ENCODE peak calls at places on chromosomes 6 and 20, in six cellular contexts. V is BE2C, J is fibroblast of lung, U is heart left ventricle, W is neural progenitor cell, C is left ventricle myocardium inferior. D is an unnamed sample.

GRCh38 chr20:10047427-10047826 is 12.6 kb downstream of the ANKEF1 start:
- DNase-seq in V (peak), J (peak), U (no peak), W (peak), C (no peak), D (no peak)

GRCh38 chr6:14732845-14733757 is 512.8 kb upstream of the JARID2 start:
- DNase-seq in V (no peak), J (peak), U (no peak), W (no peak), C (no peak), D (no peak)

GRCh38 chr6:53939830-53940229 is 145.0 kb downstream of the LRRC1 start:
- DNase-seq in V (no peak), J (no peak), U (no peak), W (no peak), C (no peak), D (no peak)

GRCh38 chr6:105814745-105815536 is 271.2 kb upstream of the PRDM1 start:
- DNase-seq in V (no peak), J (no peak), U (no peak), W (no peak), C (no peak), D (no peak)

GRCh38 chr20:57060407-57061057 is 205.9 kb downstream of the BMP7 start:
- DNase-seq in V (no peak), J (no peak), U (no peak), W (no peak), C (no peak), D (no peak)

GRCh38 chr6:116152620-116153019 is 26.7 kb upstream of the COL10A1 start:
- DNase-seq in V (no peak), J (no peak), U (no peak), W (no peak), C (no peak), D (no peak)

GRCh38 chr20:1952737-1953530 is 40.9 kb downstream of the PDYN start:
- DNase-seq in V (no peak), J (no peak), U (no peak), W (no peak), C (no peak), D (peak)

GRCh38 chr6:132131777-132132176 is 180.6 kb upstream of the CCN2 start:
- DNase-seq in V (no peak), J (peak), U (peak), W (peak), C (peak), D (no peak)

GRCh38 chr6:27605401-27606342 is 132.8 kb upstream of the ZNF184 start:
- DNase-seq in V (peak), J (peak), U (no peak), W (peak), C (no peak), D (peak)

GRCh38 chr6:109718991-109719390 is 27.9 kb downstream of the FIG4 start:
- DNase-seq in V (no peak), J (no peak), U (no peak), W (no peak), C (no peak), D (no peak)

GRCh38 chr6:26125015-26125690 is 37.9 kb downstream of the HFE start:
- DNase-seq in V (peak), J (no peak), U (peak), W (peak), C (no peak), D (no peak)

GRCh38 chr6:101478891-101479290 is 85.4 kb downstream of the GRIK2 start:
- DNase-seq in V (no peak), J (no peak), U (no peak), W (no peak), C (no peak), D (no peak)

GRCh38 chr20:25356294-25356933 is 34.2 kb downstream of the ABHD12 start:
- DNase-seq in V (peak), J (no peak), U (no peak), W (peak), C (no peak), D (no peak)

GRCh38 chr6:89032599-89032998 is 48.0 kb upstream of the PNRC1 start:
- DNase-seq in V (no peak), J (no peak), U (no peak), W (no peak), C (no peak), D (no peak)

GRCh38 chr6:106666290-106667021 is 37.1 kb downstream of the QRSL1 start:
- DNase-seq in V (no peak), J (no peak), U (no peak), W (peak), C (no peak), D (peak)

GRCh38 chr6:21321076-21321475 is 272.5 kb upstream of the SOX4 start:
- DNase-seq in V (no peak), J (no peak), U (no peak), W (no peak), C (no peak), D (no peak)

DNA sequence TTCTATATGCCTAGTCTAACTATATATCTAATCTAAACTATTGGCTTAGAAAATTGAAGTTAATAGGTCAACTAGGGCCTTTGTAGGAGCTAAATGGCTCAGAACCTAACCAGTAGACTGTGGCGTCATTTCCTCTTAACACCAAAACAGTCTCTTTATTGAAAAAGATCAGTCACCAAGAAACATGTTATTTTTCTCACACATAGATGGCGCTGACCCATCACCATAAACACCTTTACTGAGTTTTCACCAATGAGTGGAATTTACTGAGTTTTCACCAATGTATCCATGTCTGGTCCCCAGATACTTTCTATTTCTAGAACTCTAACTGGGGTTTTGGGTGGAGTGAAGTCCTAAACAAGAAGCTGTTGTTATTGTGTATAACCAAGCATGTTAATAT is 636.0 kb downstream of the BCKDHB start:
- DNase-seq in V (peak), J (peak), U (peak), W (peak), C (no peak), D (no peak)
- TF ChIP-seq CTCF in V (peak), J (peak), U (peak), W (peak), C (peak), D (peak)

DNA sequence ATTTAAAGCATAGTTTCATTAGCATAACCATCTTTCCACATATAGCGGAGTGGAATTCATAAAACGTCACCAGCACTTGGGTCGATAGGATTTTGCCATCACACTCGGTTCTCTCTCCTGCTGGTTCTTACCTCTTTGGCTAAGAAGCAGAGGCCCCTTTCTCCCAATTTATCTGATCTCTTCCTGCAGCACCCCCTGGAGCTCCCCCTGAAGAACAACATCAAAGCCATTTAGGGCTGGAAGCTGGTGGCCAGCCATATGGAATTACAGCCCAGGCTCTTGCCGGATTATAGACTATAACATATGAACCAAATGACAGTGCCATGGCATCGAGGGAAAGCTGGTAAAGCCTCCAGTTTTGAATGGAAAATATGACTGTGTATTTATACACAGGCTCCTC is 6.4 kb upstream of the KIF6 start:
- DNase-seq in V (no peak), J (no peak), U (no peak), W (peak), C (no peak), D (no peak)
- TF ChIP-seq CTCF in V (peak), J (peak), U (no peak), W (peak), C (no peak), D (no peak)

DNA sequence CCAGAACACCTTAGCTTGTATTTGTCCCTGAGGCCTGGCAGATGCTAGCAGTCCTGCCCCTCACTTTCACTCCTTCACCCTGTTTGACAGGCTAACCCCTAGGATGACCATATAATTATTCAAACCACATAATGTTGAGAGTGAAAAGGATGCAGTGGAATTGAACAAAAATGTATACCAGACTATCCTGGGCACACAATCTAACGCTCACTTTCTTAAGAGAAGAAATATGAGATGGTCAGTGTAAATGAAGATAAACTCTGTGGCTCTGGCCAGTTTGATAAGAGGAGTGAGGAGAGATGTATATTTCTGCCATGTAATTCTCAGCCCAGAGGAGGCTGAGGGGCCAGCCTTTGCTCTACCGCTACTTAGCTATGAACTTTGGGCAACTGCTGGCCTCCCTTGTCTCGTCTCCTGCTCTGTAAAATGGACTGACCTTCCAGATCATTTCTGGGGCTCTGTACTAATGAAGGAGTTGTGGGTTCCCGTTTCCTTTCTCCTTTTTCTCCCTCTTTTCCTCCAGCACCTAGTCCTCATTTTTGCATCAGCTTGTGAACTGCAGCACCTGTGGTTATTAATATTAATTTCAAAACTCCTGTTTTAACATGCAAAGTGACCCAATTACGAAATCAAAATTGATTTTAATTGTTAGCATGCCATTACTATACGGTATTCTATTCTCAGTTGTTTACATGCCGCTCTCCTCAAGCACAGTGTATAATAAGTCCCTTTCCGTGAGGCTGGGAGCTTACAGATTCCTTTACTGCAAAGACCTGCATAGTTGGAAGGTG is 92.4 kb upstream of the IYD start:
- DNase-seq in V (no peak), J (no peak), U (no peak), W (no peak), C (no peak), D (no peak)
- TF ChIP-seq CTCF in V (no peak), J (no peak), U (no peak), W (no peak), C (no peak), D (no peak)

GRCh38 chr20:34984756-34985261 is 29.1 kb downstream of the MYH7B start:
- DNase-seq in V (no peak), J (no peak), U (peak), W (no peak), C (peak), D (no peak)
- TF ChIP-seq CTCF in V (no peak), J (no peak), U (no peak), W (no peak), C (no peak), D (no peak)

DNA sequence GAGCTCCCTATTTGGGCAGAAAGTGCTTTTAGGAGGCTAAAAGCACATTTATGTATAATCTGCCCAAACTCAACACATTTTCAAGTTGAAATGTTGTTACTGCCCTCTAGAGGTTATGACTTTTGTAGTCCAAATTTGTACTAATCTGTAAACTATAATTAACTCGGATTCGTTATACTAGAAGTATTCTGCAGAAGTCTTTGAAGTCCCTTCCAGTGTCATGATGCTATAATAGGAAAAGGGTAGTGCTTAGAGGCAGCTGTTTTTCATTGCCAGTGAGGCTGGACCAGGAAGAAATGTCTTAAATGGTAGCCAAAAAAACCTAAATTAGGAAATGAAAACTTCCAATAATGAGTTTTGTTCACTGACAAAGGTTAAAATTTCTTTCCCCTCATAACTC is 44.8 kb upstream of the EMILIN3 start:
- DNase-seq in V (no peak), J (peak), U (no peak), W (peak), C (no peak), D (no peak)
- TF ChIP-seq CTCF in V (peak), J (peak), U (peak), W (peak), C (peak), D (peak)

GRCh38 chr6:148465011-148465335 is 122.3 kb downstream of the SASH1 start:
- DNase-seq in V (no peak), J (no peak), U (no peak), W (no peak), C (no peak), D (no peak)
- TF ChIP-seq CTCF in V (no peak), J (no peak), U (no peak), W (no peak), C (peak), D (no peak)

GRCh38 chr6:153031335-153031955 is 28.9 kb upstream of the MTRF1L start:
- DNase-seq in V (no peak), J (peak), U (no peak), W (no peak), C (no peak), D (no peak)

GRCh38 chr6:153028261-153028660 is 25.8 kb upstream of the MTRF1L start:
- DNase-seq in V (no peak), J (peak), U (no peak), W (no peak), C (no peak), D (no peak)

GRCh38 chr6:153034139-153034538 is 31.6 kb upstream of the MTRF1L start:
- DNase-seq in V (no peak), J (no peak), U (no peak), W (no peak), C (no peak), D (no peak)

GRCh38 chr6:153028963-153029362 is 26.5 kb upstream of the MTRF1L start:
- DNase-seq in V (no peak), J (no peak), U (no peak), W (no peak), C (no peak), D (no peak)

GRCh38 chr6:153032255-153032882 is 29.9 kb upstream of the MTRF1L start:
- DNase-seq in V (no peak), J (peak), U (no peak), W (peak), C (no peak), D (no peak)
- TF ChIP-seq CTCF in V (peak), J (peak), U (peak), W (peak), C (peak), D (peak)

DNA sequence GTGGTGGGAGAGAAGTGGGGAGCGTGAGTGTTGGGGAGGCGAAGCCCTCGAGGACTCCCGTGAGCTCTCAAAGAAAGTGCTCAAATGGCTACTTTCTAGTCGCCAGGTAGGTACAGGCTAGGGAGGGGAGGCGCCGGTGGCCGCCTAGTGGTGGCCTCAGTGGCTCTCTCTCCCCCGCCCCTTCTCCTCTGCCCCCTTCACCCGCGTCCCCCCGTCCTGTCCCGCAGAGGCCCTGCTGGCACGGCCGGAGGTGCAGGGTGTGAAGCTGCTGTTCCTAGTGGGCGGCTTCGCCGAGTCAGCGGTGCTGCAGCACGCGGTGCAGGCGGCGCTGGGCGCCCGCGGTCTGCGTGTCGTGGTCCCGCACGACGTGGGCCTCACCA is 16.3 kb downstream of the ADISSP start:
- DNase-seq in V (no peak), J (no peak), U (no peak), W (peak), C (no peak), D (no peak)
- TF ChIP-seq CTCF in V (no peak), J (no peak), U (no peak), W (peak), C (no peak), D (no peak)

GRCh38 chr20:43840382-43841070 is 74.1 kb upstream of the TOX2 start:
- DNase-seq in V (peak), J (peak), U (no peak), W (peak), C (no peak), D (peak)
- TF ChIP-seq CTCF in V (peak), J (peak), U (peak), W (peak), C (peak), D (peak)

GRCh38 chr6:39669117-39669690 is 56.0 kb downstream of the KIF6 start:
- DNase-seq in V (no peak), J (peak), U (no peak), W (no peak), C (no peak), D (no peak)

GRCh38 chr6:39670519-39670918 is 54.7 kb downstream of the KIF6 start:
- DNase-seq in V (no peak), J (no peak), U (no peak), W (no peak), C (no peak), D (no peak)

GRCh38 chr6:39666706-39667489 is 58.3 kb downstream of the KIF6 start:
- DNase-seq in V (no peak), J (peak), U (no peak), W (peak), C (no peak), D (no peak)

GRCh38 chr6:39665871-39666270 is 59.3 kb downstream of the KIF6 start:
- DNase-seq in V (no peak), J (peak), U (no peak), W (no peak), C (no peak), D (no peak)

DNA sequence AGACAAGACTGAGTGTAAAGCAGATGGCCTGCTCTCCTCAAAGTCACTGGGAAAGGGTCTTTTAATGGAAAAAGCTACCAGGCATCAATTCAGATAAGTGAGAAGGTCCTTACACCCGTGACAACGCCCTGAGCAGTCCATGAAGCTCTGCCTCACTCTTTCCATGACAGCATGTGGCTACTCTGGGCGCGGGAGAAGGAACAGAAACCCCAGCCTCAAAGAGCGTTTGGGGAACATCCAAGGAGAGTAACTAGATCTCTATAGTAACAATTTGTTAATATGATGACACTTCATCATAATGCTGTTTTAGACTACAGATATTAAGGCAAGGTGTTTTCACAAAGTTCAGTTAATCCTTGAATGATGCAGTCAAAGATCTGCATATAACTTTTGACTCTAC is 55.3 kb downstream of the KIF6 start:
- DNase-seq in V (no peak), J (peak), U (no peak), W (no peak), C (no peak), D (no peak)
- TF ChIP-seq CTCF in V (no peak), J (no peak), U (no peak), W (no peak), C (no peak), D (no peak)